ENCODE peak calls at places on chromosomes 11 and 22, in four cellular contexts. B is choroid plexus epithelial cell, G is GM23338, S is AG10803. O is an unnamed sample.

GRCh38 chr11:72738199-72739141 is 13.7 kb downstream of the ARAP1 start:
- DNase-seq in B (no peak), G (peak), S (peak), O (peak)

GRCh38 chr11:116993599-116993998 is 104.6 kb downstream of the SIK3 start:
- DNase-seq in B (peak), G (peak), S (peak), O (no peak)

GRCh38 chr11:78535027-78535426 is 39.6 kb downstream of the NARS2 start:
- DNase-seq in B (no peak), G (no peak), S (no peak), O (peak)

GRCh38 chr22:31055322-31056159 is 25.6 kb upstream of the SMTN start:
- DNase-seq in B (peak), G (peak), S (peak), O (no peak)

GRCh38 chr11:108698844-108699642 is 34.2 kb downstream of the DDX10 start:
- DNase-seq in B (peak), G (no peak), S (peak), O (peak)

GRCh38 chr11:1942541-1943260 is 4.4 kb upstream of the MRPL23 start:
- DNase-seq in B (no peak), G (no peak), S (no peak), O (no peak)

GRCh38 chr11:125072961-125073590 is 10.0 kb downstream of the SLC37A2 start:
- DNase-seq in B (no peak), G (no peak), S (no peak), O (no peak)

GRCh38 chr11:131201674-131202073 is 168.7 kb upstream of the NTM start:
- DNase-seq in B (no peak), G (no peak), S (no peak), O (no peak)

GRCh38 chr11:4960877-4961276 is 5.4 kb upstream of the OR51A2 start:
- DNase-seq in B (no peak), G (no peak), S (no peak), O (no peak)

GRCh38 chr11:8389034-8389996 is 125.6 kb upstream of the LMO1 start:
- DNase-seq in B (peak), G (peak), S (no peak), O (no peak)

DNA sequence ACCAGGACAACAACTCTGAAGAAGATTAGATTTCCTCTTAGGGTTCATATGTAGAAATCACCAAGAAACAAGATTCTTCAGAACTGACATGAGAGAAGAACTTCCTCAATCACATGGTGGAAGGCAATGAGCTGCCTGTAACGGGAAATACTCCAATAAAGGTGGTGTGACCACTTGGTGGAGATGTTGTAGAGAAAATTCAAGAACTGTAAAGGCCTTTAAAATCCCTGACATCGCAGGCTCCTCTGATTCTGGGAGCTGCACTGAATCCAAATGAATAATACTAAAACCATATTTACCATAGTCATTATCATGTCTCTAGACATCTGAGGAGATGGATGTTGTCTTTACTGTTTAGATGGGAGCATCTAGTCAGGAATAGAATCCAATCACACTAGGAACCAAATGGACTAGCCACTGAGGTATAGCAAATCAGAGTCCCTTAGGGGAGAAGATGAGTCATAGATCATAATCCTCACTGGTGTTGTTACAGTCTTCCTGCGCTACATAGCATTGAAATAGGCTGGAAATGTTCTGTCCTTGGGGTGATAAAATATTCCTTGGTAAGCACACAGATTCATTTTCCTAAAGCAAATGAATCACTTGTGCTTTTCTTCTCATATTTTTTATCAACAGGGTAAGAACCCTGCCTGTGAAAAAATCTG is 321.6 kb upstream of the TENM4 start:
- DNase-seq in B (peak), G (peak), S (no peak), O (no peak)
- TF ChIP-seq CTCF in B (no peak), G (peak), S (no peak), O (no peak)

DNA sequence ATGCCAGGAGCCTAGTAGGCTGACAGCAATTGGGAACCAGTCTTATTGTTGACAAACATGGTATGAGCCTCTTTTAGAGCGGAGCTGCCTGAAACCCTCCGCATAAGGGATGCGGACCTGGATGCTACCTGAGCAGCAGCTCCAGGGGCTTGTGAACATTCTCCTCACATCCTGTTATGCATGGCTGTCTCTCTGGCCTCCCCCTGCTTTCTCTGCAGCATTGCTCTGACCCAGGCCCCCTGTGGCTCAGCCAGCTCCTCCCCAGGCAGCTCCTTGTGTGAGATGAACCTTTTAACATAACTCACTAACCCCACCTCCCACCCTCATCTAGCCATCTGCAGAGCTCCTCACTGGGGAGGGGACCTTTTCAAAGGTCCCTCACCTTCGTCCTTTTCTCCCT is 6.0 kb downstream of the BMAL1 start:
- DNase-seq in B (peak), G (peak), S (no peak), O (no peak)
- TF ChIP-seq CTCF in B (no peak), G (no peak), S (no peak), O (no peak)

GRCh38 chr11:128830836-128831780 is 36.0 kb downstream of the KCNJ1 start:
- DNase-seq in B (peak), G (peak), S (peak), O (peak)
- TF ChIP-seq CTCF in B (peak), G (peak), S (peak), O (peak)

GRCh38 chr11:6473481-6474422 is at the start of gene TRIM3:
- DNase-seq in B (peak), G (peak), S (peak), O (peak)
- TF ChIP-seq CTCF in B (peak), G (peak), S (peak), O (no peak)

GRCh38 chr22:38973289-38974169 is 8.6 kb upstream of the APOBEC3B start:
- DNase-seq in B (no peak), G (peak), S (peak), O (peak)
- TF ChIP-seq CTCF in B (no peak), G (peak), S (peak), O (peak)

DNA sequence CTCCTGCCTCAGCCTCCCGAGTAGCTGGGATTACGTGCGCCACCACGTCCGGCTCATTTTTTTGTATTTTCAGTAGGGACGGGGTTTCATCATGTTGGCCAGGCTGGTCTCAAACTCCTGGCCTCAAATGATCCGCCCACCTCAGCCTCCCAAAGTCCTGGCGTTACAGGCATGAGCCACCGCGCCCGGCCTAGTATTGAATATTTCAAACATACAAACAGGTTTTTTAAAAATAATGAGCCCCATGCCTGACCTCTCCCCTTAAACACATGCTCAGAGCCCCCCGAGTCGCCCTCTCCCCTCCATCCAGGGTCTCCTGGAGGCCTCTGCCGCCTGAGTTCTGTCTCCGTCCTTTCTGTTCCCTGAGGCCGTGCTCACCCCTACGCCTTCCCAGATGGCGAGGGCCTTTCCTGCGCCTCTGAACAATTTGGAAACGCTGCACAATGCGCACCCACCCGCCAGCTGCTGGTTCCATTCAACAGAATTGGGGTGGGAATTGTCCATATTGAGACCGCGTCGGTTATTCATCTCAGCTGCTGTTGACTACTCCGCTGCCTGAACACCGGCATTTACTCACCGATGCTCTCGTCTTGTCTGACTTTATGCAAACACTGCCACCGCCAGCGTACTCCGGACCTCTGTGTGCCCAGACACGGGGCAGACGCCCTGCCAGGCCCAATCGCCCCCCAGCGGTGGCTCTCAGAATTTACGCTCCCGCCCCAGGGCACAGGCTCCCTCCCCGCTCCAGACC is 13.6 kb upstream of the RNH1 start:
- DNase-seq in B (no peak), G (no peak), S (no peak), O (no peak)
- TF ChIP-seq CTCF in B (peak), G (peak), S (no peak), O (no peak)

GRCh38 chr11:92826597-92826996 is 142.9 kb upstream of the MTNR1B start:
- DNase-seq in B (no peak), G (peak), S (no peak), O (no peak)
- TF ChIP-seq CTCF in B (no peak), G (peak), S (no peak), O (no peak)

GRCh38 chr11:35799655-35800054 is 137.1 kb downstream of the TRIM44 start:
- DNase-seq in B (no peak), G (peak), S (no peak), O (no peak)
- TF ChIP-seq CTCF in B (no peak), G (peak), S (no peak), O (no peak)

DNA sequence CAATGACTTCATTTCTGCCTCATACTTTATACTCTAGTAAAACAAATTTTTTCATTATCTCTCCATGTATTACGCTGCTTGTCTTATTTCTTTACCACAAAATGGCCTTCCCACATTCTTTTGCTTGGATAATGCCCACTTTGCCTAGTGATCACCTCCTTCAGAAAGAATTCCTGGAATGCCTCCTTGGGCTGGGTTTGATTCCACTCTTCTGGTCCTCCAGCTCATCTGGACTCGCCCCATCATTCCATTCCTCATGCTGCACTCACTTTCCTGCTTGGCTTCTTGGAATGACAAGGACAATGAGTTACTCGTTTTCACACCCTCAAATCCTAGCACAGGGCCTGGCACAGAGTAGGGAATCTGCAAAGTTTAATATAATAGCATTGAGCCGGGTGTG is 475.1 kb upstream of the LARGE1 start:
- DNase-seq in B (no peak), G (peak), S (no peak), O (no peak)
- TF ChIP-seq CTCF in B (no peak), G (no peak), S (no peak), O (no peak)

O was measured in GM20000.